ENCODE peak calls at places on chromosome 13, in five cellular contexts. One of them, this sample, is unnamed.

GRCh38 chr13:107551521-107551920 is 663.8 kb downstream of the LIG4 start:
- DNase-seq in heart left ventricle: no peak
- DNase-seq in CD4-positive, CD25-positive, alpha-beta regulatory T cell: no peak
- DNase-seq in tibial nerve: no peak
- DNase-seq in substantia nigra: no peak
- DNase-seq in this sample: no peak

GRCh38 chr13:23963947-23964346 is 66.6 kb upstream of the C1QTNF9B start:
- DNase-seq in heart left ventricle: no peak
- DNase-seq in CD4-positive, CD25-positive, alpha-beta regulatory T cell: no peak
- DNase-seq in substantia nigra: no peak
- DNase-seq in tibial nerve: no peak
- DNase-seq in this sample: no peak

GRCh38 chr13:81821259-81821658 is 1480.3 kb upstream of the SPRY2 start:
- DNase-seq in tibial nerve: no peak
- DNase-seq in heart left ventricle: no peak
- DNase-seq in CD4-positive, CD25-positive, alpha-beta regulatory T cell: no peak
- DNase-seq in substantia nigra: no peak
- DNase-seq in this sample: no peak

GRCh38 chr13:97307882-97308624 is 85.9 kb downstream of the MBNL2 start:
- DNase-seq in heart left ventricle: peak; percentile 52
- DNase-seq in tibial nerve: peak; percentile 33
- DNase-seq in CD4-positive, CD25-positive, alpha-beta regulatory T cell: no peak
- DNase-seq in substantia nigra: no peak
- DNase-seq in this sample: peak; percentile 30

GRCh38 chr13:99526549-99526948 is 25.3 kb downstream of the TM9SF2 start:
- DNase-seq in CD4-positive, CD25-positive, alpha-beta regulatory T cell: no peak
- DNase-seq in tibial nerve: no peak
- DNase-seq in substantia nigra: no peak
- DNase-seq in heart left ventricle: no peak
- DNase-seq in this sample: no peak

GRCh38 chr13:31204592-31204991 is 4.8 kb downstream of the B3GLCT start:
- DNase-seq in tibial nerve: no peak
- DNase-seq in heart left ventricle: no peak
- DNase-seq in substantia nigra: no peak
- DNase-seq in CD4-positive, CD25-positive, alpha-beta regulatory T cell: no peak
- DNase-seq in this sample: no peak

GRCh38 chr13:60852886-60853285 is 455.9 kb downstream of the TDRD3 start:
- DNase-seq in substantia nigra: no peak
- DNase-seq in CD4-positive, CD25-positive, alpha-beta regulatory T cell: no peak
- DNase-seq in heart left ventricle: no peak
- DNase-seq in tibial nerve: no peak
- DNase-seq in this sample: no peak

GRCh38 chr13:101649490-101650126 is 197.1 kb downstream of the ITGBL1 start:
- DNase-seq in tibial nerve: no peak
- DNase-seq in substantia nigra: no peak
- DNase-seq in heart left ventricle: no peak
- DNase-seq in CD4-positive, CD25-positive, alpha-beta regulatory T cell: no peak
- DNase-seq in this sample: no peak

GRCh38 chr13:66660013-66660804 is 569.9 kb downstream of the PCDH9 start:
- DNase-seq in heart left ventricle: no peak
- DNase-seq in substantia nigra: no peak
- DNase-seq in tibial nerve: no peak
- DNase-seq in CD4-positive, CD25-positive, alpha-beta regulatory T cell: no peak
- DNase-seq in this sample: no peak

DNA sequence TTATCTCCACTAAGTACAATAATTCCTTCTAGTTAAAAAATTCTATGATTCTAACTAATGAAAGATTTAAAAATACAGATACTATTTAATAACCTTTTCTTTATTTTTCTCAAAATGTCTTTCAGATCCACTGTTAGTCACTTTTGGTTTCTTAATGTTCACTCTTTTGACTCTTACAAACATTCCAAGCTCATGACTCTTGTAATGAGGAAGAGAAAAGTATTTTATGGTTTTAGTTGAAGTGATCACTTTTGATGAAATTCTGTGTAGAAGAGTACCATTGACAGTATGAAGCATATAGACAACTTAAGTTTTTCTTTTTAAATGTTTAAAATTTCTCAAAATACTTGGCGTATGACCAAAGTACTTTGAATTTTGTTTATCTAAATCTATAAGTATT is 27.8 kb downstream of the COG3 start:
- DNase-seq in heart left ventricle: no peak
- DNase-seq in CD4-positive, CD25-positive, alpha-beta regulatory T cell: no peak
- DNase-seq in substantia nigra: no peak
- DNase-seq in tibial nerve: no peak
- DNase-seq in this sample: no peak
- H3K27ac ChIP-seq in heart left ventricle: no peak overlapping the region
- H3K27ac ChIP-seq in CD4-positive, CD25-positive, alpha-beta regulatory T cell: no peak overlapping the region
- H3K27ac ChIP-seq in substantia nigra: no peak overlapping the region
- H3K27ac ChIP-seq in tibial nerve: peak overlapping the region; percentile 21
- H3K27ac ChIP-seq in this sample: no peak overlapping the region

GRCh38 chr13:48400090-48400694 is 12.7 kb downstream of the LPAR6 start:
- DNase-seq in substantia nigra: no peak
- DNase-seq in heart left ventricle: no peak
- DNase-seq in CD4-positive, CD25-positive, alpha-beta regulatory T cell: no peak
- DNase-seq in tibial nerve: no peak
- DNase-seq in this sample: no peak

GRCh38 chr13:48401480-48401879 is 11.4 kb downstream of the LPAR6 start:
- DNase-seq in CD4-positive, CD25-positive, alpha-beta regulatory T cell: peak; percentile 32
- DNase-seq in tibial nerve: no peak
- DNase-seq in substantia nigra: no peak
- DNase-seq in heart left ventricle: no peak
- DNase-seq in this sample: no peak

GRCh38 chr13:48398450-48399095 is 14.3 kb downstream of the LPAR6 start:
- DNase-seq in substantia nigra: no peak
- DNase-seq in CD4-positive, CD25-positive, alpha-beta regulatory T cell: no peak
- DNase-seq in tibial nerve: no peak
- DNase-seq in heart left ventricle: no peak
- DNase-seq in this sample: no peak

GRCh38 chr13:48402325-48402962 is 10.5 kb downstream of the LPAR6 start:
- DNase-seq in substantia nigra: no peak
- DNase-seq in tibial nerve: no peak
- DNase-seq in CD4-positive, CD25-positive, alpha-beta regulatory T cell: no peak
- DNase-seq in heart left ventricle: no peak
- DNase-seq in this sample: no peak

GRCh38 chr13:48400820-48401219 is 12.1 kb downstream of the LPAR6 start:
- DNase-seq in substantia nigra: no peak
- DNase-seq in CD4-positive, CD25-positive, alpha-beta regulatory T cell: peak; percentile 28
- DNase-seq in heart left ventricle: no peak
- DNase-seq in tibial nerve: no peak
- DNase-seq in this sample: no peak
- H3K27ac ChIP-seq in substantia nigra: no peak overlapping the region
- H3K27ac ChIP-seq in CD4-positive, CD25-positive, alpha-beta regulatory T cell: peak overlapping the region; percentile 83
- H3K27ac ChIP-seq in heart left ventricle: peak overlapping the region; percentile 55
- H3K27ac ChIP-seq in tibial nerve: peak overlapping the region; percentile 77
- H3K27ac ChIP-seq in this sample: no peak overlapping the region

DNA sequence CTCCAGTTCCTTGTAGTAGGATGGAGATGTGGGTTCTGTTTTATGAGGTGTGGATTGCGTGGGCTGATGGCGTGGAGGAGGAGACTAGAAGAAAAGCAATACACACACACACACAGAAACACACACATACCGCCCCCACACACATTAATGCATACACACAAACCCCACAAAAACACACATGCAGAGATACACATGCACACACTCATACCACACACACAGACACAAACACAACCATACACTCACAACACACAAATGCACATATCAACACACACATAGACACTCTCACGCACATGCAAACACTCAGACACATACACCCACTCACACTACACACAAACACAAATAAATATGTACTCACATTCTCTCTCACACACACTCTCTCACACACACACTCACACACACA is 75.7 kb upstream of the UBL3 start:
- DNase-seq in heart left ventricle: no peak
- DNase-seq in tibial nerve: no peak
- DNase-seq in substantia nigra: no peak
- DNase-seq in CD4-positive, CD25-positive, alpha-beta regulatory T cell: no peak
- DNase-seq in this sample: no peak
- H3K27ac ChIP-seq in heart left ventricle: peak overlapping the region; percentile 63
- H3K27ac ChIP-seq in tibial nerve: no peak overlapping the region
- H3K27ac ChIP-seq in substantia nigra: no peak overlapping the region
- H3K27ac ChIP-seq in CD4-positive, CD25-positive, alpha-beta regulatory T cell: no peak overlapping the region
- H3K27ac ChIP-seq in this sample: no peak overlapping the region

GRCh38 chr13:49791753-49792549 is 531 bp downstream of the KPNA3 start:
- DNase-seq in tibial nerve: no peak
- DNase-seq in heart left ventricle: peak; percentile 51
- DNase-seq in CD4-positive, CD25-positive, alpha-beta regulatory T cell: peak; percentile 45
- DNase-seq in substantia nigra: peak; percentile 52
- DNase-seq in this sample: peak; percentile 8

GRCh38 chr13:49786609-49787008 is 5.9 kb downstream of the KPNA3 start:
- DNase-seq in substantia nigra: no peak
- DNase-seq in heart left ventricle: no peak
- DNase-seq in CD4-positive, CD25-positive, alpha-beta regulatory T cell: no peak
- DNase-seq in tibial nerve: no peak
- DNase-seq in this sample: no peak

GRCh38 chr13:49789961-49790360 is 2.5 kb downstream of the KPNA3 start:
- DNase-seq in substantia nigra: no peak
- DNase-seq in CD4-positive, CD25-positive, alpha-beta regulatory T cell: no peak
- DNase-seq in tibial nerve: no peak
- DNase-seq in heart left ventricle: no peak
- DNase-seq in this sample: no peak

GRCh38 chr13:49792550-49793324 is at the start of gene KPNA3:
- DNase-seq in tibial nerve: peak; percentile 91
- DNase-seq in heart left ventricle: peak; percentile 96
- DNase-seq in CD4-positive, CD25-positive, alpha-beta regulatory T cell: peak; percentile 95
- DNase-seq in substantia nigra: peak; percentile 99
- DNase-seq in this sample: peak; percentile 96

GRCh38 chr13:49791214-49791752 is 1.2 kb downstream of the KPNA3 start:
- DNase-seq in tibial nerve: no peak
- DNase-seq in CD4-positive, CD25-positive, alpha-beta regulatory T cell: peak; percentile 25
- DNase-seq in substantia nigra: no peak
- DNase-seq in heart left ventricle: no peak
- DNase-seq in this sample: no peak
- H3K27ac ChIP-seq in tibial nerve: peak overlapping the region; percentile 90
- H3K27ac ChIP-seq in CD4-positive, CD25-positive, alpha-beta regulatory T cell: peak overlapping the region; percentile 91
- H3K27ac ChIP-seq in substantia nigra: peak overlapping the region; percentile 92
- H3K27ac ChIP-seq in heart left ventricle: peak overlapping the region; percentile 95
- H3K27ac ChIP-seq in this sample: peak overlapping the region; percentile 83

GRCh38 chr13:42747399-42747873 is 33.9 kb upstream of the FAM216B start:
- DNase-seq in CD4-positive, CD25-positive, alpha-beta regulatory T cell: no peak
- DNase-seq in tibial nerve: no peak
- DNase-seq in heart left ventricle: no peak
- DNase-seq in substantia nigra: no peak
- DNase-seq in this sample: no peak
- H3K27ac ChIP-seq in CD4-positive, CD25-positive, alpha-beta regulatory T cell: no peak overlapping the region
- H3K27ac ChIP-seq in tibial nerve: no peak overlapping the region
- H3K27ac ChIP-seq in heart left ventricle: peak overlapping the region; percentile 35
- H3K27ac ChIP-seq in substantia nigra: no peak overlapping the region
- H3K27ac ChIP-seq in this sample: no peak overlapping the region

GRCh38 chr13:110251227-110251791 is 55.6 kb downstream of the COL4A1 start:
- DNase-seq in CD4-positive, CD25-positive, alpha-beta regulatory T cell: no peak
- DNase-seq in substantia nigra: no peak
- DNase-seq in tibial nerve: no peak
- DNase-seq in heart left ventricle: peak; percentile 16
- DNase-seq in this sample: no peak
- H3K27ac ChIP-seq in CD4-positive, CD25-positive, alpha-beta regulatory T cell: no peak overlapping the region
- H3K27ac ChIP-seq in substantia nigra: no peak overlapping the region
- H3K27ac ChIP-seq in tibial nerve: peak overlapping the region; percentile 93
- H3K27ac ChIP-seq in heart left ventricle: peak overlapping the region; percentile 84
- H3K27ac ChIP-seq in this sample: no peak overlapping the region

GRCh38 chr13:92354583-92354982 is 872.0 kb upstream of the GPC6 start:
- DNase-seq in substantia nigra: no peak
- DNase-seq in CD4-positive, CD25-positive, alpha-beta regulatory T cell: no peak
- DNase-seq in heart left ventricle: no peak
- DNase-seq in tibial nerve: no peak
- DNase-seq in this sample: no peak
- H3K27ac ChIP-seq in substantia nigra: no peak overlapping the region
- H3K27ac ChIP-seq in CD4-positive, CD25-positive, alpha-beta regulatory T cell: no peak overlapping the region
- H3K27ac ChIP-seq in heart left ventricle: no peak overlapping the region
- H3K27ac ChIP-seq in tibial nerve: no peak overlapping the region
- H3K27ac ChIP-seq in this sample: no peak overlapping the region

GRCh38 chr13:73168993-73169401 is 110.2 kb downstream of the KLF5 start:
- DNase-seq in substantia nigra: no peak
- DNase-seq in CD4-positive, CD25-positive, alpha-beta regulatory T cell: no peak
- DNase-seq in tibial nerve: no peak
- DNase-seq in heart left ventricle: no peak
- DNase-seq in this sample: no peak
- H3K27ac ChIP-seq in substantia nigra: no peak overlapping the region
- H3K27ac ChIP-seq in CD4-positive, CD25-positive, alpha-beta regulatory T cell: no peak overlapping the region
- H3K27ac ChIP-seq in tibial nerve: no peak overlapping the region
- H3K27ac ChIP-seq in heart left ventricle: no peak overlapping the region
- H3K27ac ChIP-seq in this sample: no peak overlapping the region

DNA sequence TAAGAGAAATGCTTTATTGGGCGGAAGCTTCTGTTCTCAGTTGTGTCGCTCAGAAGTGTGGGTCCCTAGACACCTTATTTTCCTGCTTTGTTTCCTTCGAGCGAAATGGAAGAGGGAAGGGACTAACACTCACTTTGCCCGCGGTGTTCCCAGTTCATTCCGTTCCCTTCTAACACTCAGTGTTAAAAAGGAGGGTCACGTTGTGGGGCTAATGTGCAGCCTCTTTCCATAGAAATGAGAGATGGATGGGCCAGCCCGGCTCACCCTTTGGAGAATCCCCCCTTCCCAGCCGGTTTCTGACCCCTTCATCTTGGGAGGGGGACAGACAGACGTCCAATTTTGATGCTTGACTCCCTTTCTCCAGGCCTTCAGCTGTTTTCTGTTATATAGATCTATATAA is 2.3 kb downstream of the ATP11A start:
- DNase-seq in CD4-positive, CD25-positive, alpha-beta regulatory T cell: no peak
- DNase-seq in tibial nerve: no peak
- DNase-seq in heart left ventricle: no peak
- DNase-seq in substantia nigra: no peak
- DNase-seq in this sample: no peak
- H3K27ac ChIP-seq in CD4-positive, CD25-positive, alpha-beta regulatory T cell: no peak overlapping the region
- H3K27ac ChIP-seq in tibial nerve: no peak overlapping the region
- H3K27ac ChIP-seq in heart left ventricle: no peak overlapping the region
- H3K27ac ChIP-seq in substantia nigra: peak overlapping the region; percentile 89
- H3K27ac ChIP-seq in this sample: no peak overlapping the region

GRCh38 chr13:46598140-46598819 is 45.3 kb downstream of the LRCH1 start:
- DNase-seq in tibial nerve: no peak
- DNase-seq in substantia nigra: no peak
- DNase-seq in CD4-positive, CD25-positive, alpha-beta regulatory T cell: no peak
- DNase-seq in heart left ventricle: no peak
- DNase-seq in this sample: no peak
- H3K27ac ChIP-seq in tibial nerve: peak overlapping the region; percentile 63
- H3K27ac ChIP-seq in substantia nigra: no peak overlapping the region
- H3K27ac ChIP-seq in CD4-positive, CD25-positive, alpha-beta regulatory T cell: no peak overlapping the region
- H3K27ac ChIP-seq in heart left ventricle: peak overlapping the region; percentile 46
- H3K27ac ChIP-seq in this sample: no peak overlapping the region

This sample was measured in caudate nucleus.